ENCODE peak calls at places on chromosomes 11 and 22, in four cellular contexts. One of them, this sample, is unnamed.

GRCh38 chr11:130726234-130726559 is 190.1 kb downstream of the SNX19 start:
- DNase-seq in LHCN-M2: no peak
- DNase-seq in activated naive CD4-positive, alpha-beta T cell treated with Interleukin-2 at 50 U/mL for 16 hours: no peak
- DNase-seq in fibroblast of villous mesenchyme: no peak
- DNase-seq in this sample: no peak

GRCh38 chr11:36165638-36166389 is 123.4 kb downstream of the COMMD9 start:
- DNase-seq in LHCN-M2: no peak
- DNase-seq in activated naive CD4-positive, alpha-beta T cell treated with Interleukin-2 at 50 U/mL for 16 hours: no peak
- DNase-seq in fibroblast of villous mesenchyme: no peak
- DNase-seq in this sample: no peak

GRCh38 chr11:57477507-57478189 is 17.3 kb downstream of the RTN4RL2 start:
- DNase-seq in LHCN-M2: no peak
- DNase-seq in activated naive CD4-positive, alpha-beta T cell treated with Interleukin-2 at 50 U/mL for 16 hours: no peak
- DNase-seq in fibroblast of villous mesenchyme: no peak
- DNase-seq in this sample: no peak

GRCh38 chr11:34176980-34177319 is 71.5 kb downstream of the NAT10 start:
- DNase-seq in LHCN-M2: no peak
- DNase-seq in activated naive CD4-positive, alpha-beta T cell treated with Interleukin-2 at 50 U/mL for 16 hours: no peak
- DNase-seq in fibroblast of villous mesenchyme: peak; percentile 48
- DNase-seq in this sample: no peak

GRCh38 chr11:772429-773390 is 4.6 kb downstream of the GATD1 start:
- DNase-seq in LHCN-M2: no peak
- DNase-seq in activated naive CD4-positive, alpha-beta T cell treated with Interleukin-2 at 50 U/mL for 16 hours: no peak
- DNase-seq in fibroblast of villous mesenchyme: no peak
- DNase-seq in this sample: no peak

GRCh38 chr22:50507421-50507990 is at the start of gene LMF2:
- DNase-seq in LHCN-M2: no peak
- DNase-seq in activated naive CD4-positive, alpha-beta T cell treated with Interleukin-2 at 50 U/mL for 16 hours: peak; percentile 93
- DNase-seq in fibroblast of villous mesenchyme: no peak
- DNase-seq in this sample: no peak

GRCh38 chr11:44065161-44065571 is 904 bp upstream of the ACCS start:
- DNase-seq in LHCN-M2: no peak
- DNase-seq in activated naive CD4-positive, alpha-beta T cell treated with Interleukin-2 at 50 U/mL for 16 hours: no peak
- DNase-seq in fibroblast of villous mesenchyme: no peak
- DNase-seq in this sample: no peak

GRCh38 chr11:45383229-45383628 is 97.1 kb upstream of the SYT13 start:
- DNase-seq in LHCN-M2: peak; percentile 89
- DNase-seq in activated naive CD4-positive, alpha-beta T cell treated with Interleukin-2 at 50 U/mL for 16 hours: no peak
- DNase-seq in fibroblast of villous mesenchyme: peak; percentile 22
- DNase-seq in this sample: no peak

GRCh38 chr11:287821-288327 is 1.1 kb upstream of the PGGHG start:
- DNase-seq in LHCN-M2: no peak
- DNase-seq in activated naive CD4-positive, alpha-beta T cell treated with Interleukin-2 at 50 U/mL for 16 hours: peak; percentile 63
- DNase-seq in fibroblast of villous mesenchyme: no peak
- DNase-seq in this sample: no peak

GRCh38 chr11:47714554-47715081 is 551 bp downstream of the AGBL2 start:
- DNase-seq in LHCN-M2: peak; percentile 6
- DNase-seq in activated naive CD4-positive, alpha-beta T cell treated with Interleukin-2 at 50 U/mL for 16 hours: peak; percentile 9
- DNase-seq in fibroblast of villous mesenchyme: peak; percentile 32
- DNase-seq in this sample: peak; percentile 7

GRCh38 chr11:73760066-73760679 is 701 bp downstream of the RAB6A start:
- DNase-seq in LHCN-M2: peak; percentile 28
- DNase-seq in activated naive CD4-positive, alpha-beta T cell treated with Interleukin-2 at 50 U/mL for 16 hours: no peak
- DNase-seq in fibroblast of villous mesenchyme: peak; percentile 54
- DNase-seq in this sample: peak; percentile 9

GRCh38 chr11:130644187-130644586 is 195.7 kb downstream of the ADAMTS15 start:
- DNase-seq in LHCN-M2: no peak
- DNase-seq in activated naive CD4-positive, alpha-beta T cell treated with Interleukin-2 at 50 U/mL for 16 hours: no peak
- DNase-seq in fibroblast of villous mesenchyme: no peak
- DNase-seq in this sample: no peak

GRCh38 chr11:82315093-82315492 is 418.6 kb downstream of the FAM181B start:
- DNase-seq in LHCN-M2: no peak
- DNase-seq in activated naive CD4-positive, alpha-beta T cell treated with Interleukin-2 at 50 U/mL for 16 hours: no peak
- DNase-seq in fibroblast of villous mesenchyme: no peak
- DNase-seq in this sample: no peak

GRCh38 chr22:39239561-39240423 is 5.0 kb downstream of the PDGFB start:
- DNase-seq in LHCN-M2: no peak
- DNase-seq in activated naive CD4-positive, alpha-beta T cell treated with Interleukin-2 at 50 U/mL for 16 hours: peak; percentile 24
- DNase-seq in fibroblast of villous mesenchyme: no peak
- DNase-seq in this sample: no peak

GRCh38 chr11:99015634-99016454 is 4.9 kb upstream of the CNTN5 start:
- DNase-seq in LHCN-M2: peak; percentile 38
- DNase-seq in activated naive CD4-positive, alpha-beta T cell treated with Interleukin-2 at 50 U/mL for 16 hours: no peak
- DNase-seq in fibroblast of villous mesenchyme: peak; percentile 52
- DNase-seq in this sample: no peak

GRCh38 chr11:65288706-65289536 is 25.7 kb upstream of the CDC42EP2 start:
- DNase-seq in LHCN-M2: no peak
- DNase-seq in activated naive CD4-positive, alpha-beta T cell treated with Interleukin-2 at 50 U/mL for 16 hours: no peak
- DNase-seq in fibroblast of villous mesenchyme: peak; percentile 76
- DNase-seq in this sample: no peak

GRCh38 chr11:32088117-32088941 is 2.5 kb upstream of the RCN1 start:
- DNase-seq in LHCN-M2: peak; percentile 97
- DNase-seq in activated naive CD4-positive, alpha-beta T cell treated with Interleukin-2 at 50 U/mL for 16 hours: no peak
- DNase-seq in fibroblast of villous mesenchyme: peak; percentile 84
- DNase-seq in this sample: no peak

GRCh38 chr22:45322873-45323525 is 13.3 kb downstream of the FAM118A start:
- DNase-seq in LHCN-M2: no peak
- DNase-seq in activated naive CD4-positive, alpha-beta T cell treated with Interleukin-2 at 50 U/mL for 16 hours: no peak
- DNase-seq in fibroblast of villous mesenchyme: no peak
- DNase-seq in this sample: no peak

GRCh38 chr22:27537481-27537891 is 264.1 kb downstream of the MN1 start:
- DNase-seq in LHCN-M2: no peak
- DNase-seq in activated naive CD4-positive, alpha-beta T cell treated with Interleukin-2 at 50 U/mL for 16 hours: no peak
- DNase-seq in fibroblast of villous mesenchyme: peak; percentile 38
- DNase-seq in this sample: no peak